ENCODE peak calls at places on chromosomes 5 and 9, in eight cellular contexts. P, J, K, F, X, T, Q and N are unnamed samples.

GRCh38 chr5:168291281-168291960 is at the start of gene WWC1:
- DNase-seq in T (peak; percentile 99), F (peak; percentile 77), K (peak; percentile 29), J (peak; percentile 96), P (no peak), X (peak; percentile 19), Q (peak; percentile 59), N (peak; percentile 88)

GRCh38 chr9:117938086-117938485 is 233.9 kb downstream of the TLR4 start:
- DNase-seq in F (no peak), X (no peak), T (no peak), Q (no peak), J (no peak), P (no peak), K (no peak), N (no peak)

GRCh38 chr5:36177715-36178556 is 26.0 kb downstream of the SKP2 start:
- DNase-seq in X (no peak), K (peak; percentile 75), J (no peak), T (no peak), P (no peak), Q (no peak), F (no peak), N (no peak)

GRCh38 chr9:122389799-122390481 is 19.1 kb downstream of the PTGS1 start:
- DNase-seq in Q (no peak), K (no peak), P (no peak), F (no peak), T (peak; percentile 37), X (no peak), J (peak; percentile 50), N (no peak)

GRCh38 chr9:135440620-135441019 is 39.0 kb upstream of the PPP1R26 start:
- DNase-seq in K (no peak), J (no peak), T (peak; percentile 25), X (no peak), P (no peak), Q (no peak), F (no peak), N (no peak)

GRCh38 chr9:132731230-132731629 is 61.0 kb downstream of the GTF3C4 start:
- DNase-seq in F (no peak), P (no peak), Q (no peak), K (no peak), X (no peak), T (no peak), J (no peak), N (no peak)

GRCh38 chr5:112957970-112958773 is 18.4 kb upstream of the DCP2 start:
- DNase-seq in J (no peak), K (peak; percentile 96), F (peak; percentile 38), X (no peak), Q (no peak), T (peak; percentile 61), P (peak; percentile 85), N (peak; percentile 43)

GRCh38 chr5:14880688-14881087 is 9.1 kb upstream of the ANKH start:
- DNase-seq in X (no peak), J (no peak), F (no peak), T (no peak), Q (no peak), K (peak; percentile 68), P (no peak), N (no peak)

GRCh38 chr5:124754206-124754927 is 7.9 kb upstream of the ZNF608 start:
- DNase-seq in J (no peak), Q (no peak), F (no peak), K (no peak), X (no peak), T (no peak), P (no peak), N (no peak)

GRCh38 chr9:89746385-89747116 is 141.7 kb downstream of the GADD45G start:
- DNase-seq in X (no peak), Q (no peak), F (no peak), P (no peak), K (no peak), J (no peak), T (no peak), N (no peak)

GRCh38 chr5:172593721-172594120 is 47.3 kb upstream of the NEURL1B start:
- DNase-seq in Q (no peak), T (no peak), P (no peak), J (peak; percentile 20), F (no peak), K (no peak), X (no peak), N (no peak)

GRCh38 chr5:113202904-113203716 is 226.5 kb downstream of the DCP2 start:
- DNase-seq in X (no peak), K (peak; percentile 80), T (peak; percentile 91), J (peak; percentile 91), Q (peak; percentile 53), P (no peak), F (no peak), N (no peak)

GRCh38 chr5:3200356-3200755 is 395.3 kb upstream of the IRX1 start:
- DNase-seq in F (no peak), Q (no peak), K (no peak), P (no peak), T (no peak), X (no peak), J (no peak), N (no peak)
- TF ChIP-seq CTCF in F (no peak), Q (no peak), K (no peak), P (no peak), T (no peak), X (no peak), J (no peak), N (no peak)

GRCh38 chr9:92435263-92435662 is 11.0 kb upstream of the OMD start:
- DNase-seq in Q (no peak), J (no peak), K (no peak), X (no peak), F (no peak), T (no peak), P (no peak), N (no peak)
- TF ChIP-seq CTCF in Q (no peak), J (no peak), K (no peak), X (no peak), F (no peak), T (no peak), P (no peak), N (no peak)

GRCh38 chr5:61330879-61331406 is 1.1 kb upstream of the ZSWIM6 start:
- DNase-seq in J (peak; percentile 83), K (peak; percentile 79), F (peak; percentile 46), T (peak; percentile 85), Q (peak; percentile 61), X (peak; percentile 70), P (no peak), N (peak; percentile 67)
- TF ChIP-seq CTCF in J (peak; percentile 56), K (peak; percentile 32), F (peak; percentile 50), T (no peak), Q (peak; percentile 60), X (peak; percentile 45), P (peak; percentile 60), N (peak; percentile 34)

DNA sequence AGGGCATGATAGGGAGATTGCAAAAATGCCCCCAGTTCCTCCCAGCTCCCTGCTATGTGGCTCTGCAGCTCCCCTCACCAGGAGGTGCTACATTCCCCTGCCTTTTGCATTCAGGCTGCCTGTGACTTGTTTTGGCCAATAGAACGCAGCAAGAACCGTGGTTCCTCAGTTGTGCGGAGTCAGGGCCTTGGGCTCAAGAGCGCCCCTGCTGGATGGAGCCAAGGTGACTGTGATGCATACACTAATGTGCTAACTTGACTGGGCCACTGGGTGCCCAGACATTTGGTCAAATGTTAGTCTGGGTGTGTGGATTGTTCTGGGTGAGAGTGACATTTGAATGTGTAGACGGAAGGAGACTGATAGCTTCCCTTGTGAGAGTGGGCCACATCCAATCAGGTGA is 123.3 kb upstream of the MVB12B start:
- DNase-seq in Q (no peak), F (no peak), K (no peak), X (no peak), J (peak; percentile 58), T (no peak), P (no peak), N (no peak)
- TF ChIP-seq CTCF in Q (no peak), F (no peak), K (peak; percentile 17), X (no peak), J (peak; percentile 44), T (no peak), P (no peak), N (no peak)

GRCh38 chr9:105760053-105760452 is 65.7 kb downstream of the TMEM38B start:
- DNase-seq in Q (no peak), J (no peak), T (no peak), X (no peak), P (no peak), K (peak; percentile 4), F (no peak), N (no peak)

GRCh38 chr9:105751761-105752160 is 57.4 kb downstream of the TMEM38B start:
- DNase-seq in F (no peak), P (no peak), Q (no peak), J (no peak), K (no peak), X (no peak), T (no peak), N (no peak)

DNA sequence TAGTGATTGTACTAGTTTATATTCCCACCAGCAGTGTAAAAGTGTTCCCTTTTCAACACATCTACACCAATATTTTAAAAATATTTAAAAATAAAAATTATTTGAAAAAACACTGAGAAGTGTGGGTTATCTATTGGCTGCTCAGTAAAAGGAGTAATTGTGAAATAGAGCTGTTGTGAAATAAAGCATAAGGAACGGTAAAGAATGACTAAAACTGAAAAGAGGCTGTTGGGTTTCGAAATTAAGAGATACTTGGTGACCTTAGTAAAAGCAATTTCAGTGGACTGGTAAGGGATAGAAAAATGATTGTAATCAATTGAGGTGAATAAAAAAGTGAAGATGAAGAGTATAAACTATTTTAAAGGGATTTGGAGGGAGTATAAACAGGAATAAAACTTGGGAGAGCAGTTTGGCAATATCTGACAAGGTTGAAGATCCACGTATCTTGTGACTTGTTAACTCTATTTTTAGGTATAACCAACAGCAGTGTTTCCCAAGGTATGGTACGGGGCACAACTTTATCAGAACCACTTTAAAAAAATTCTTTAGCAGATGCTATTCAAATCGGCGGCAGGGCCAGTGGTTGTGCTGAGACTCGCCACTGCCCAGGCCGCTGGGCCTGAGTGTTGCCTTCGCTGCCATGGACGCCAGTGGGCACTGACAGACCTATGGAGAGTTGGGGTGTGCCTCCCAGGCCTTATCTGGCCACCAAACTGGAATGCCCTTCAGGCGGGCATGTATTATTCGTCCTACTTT is 63.3 kb downstream of the TMEM38B start:
- DNase-seq in Q (no peak), K (peak; percentile 41), J (no peak), P (no peak), X (no peak), F (no peak), T (no peak), N (no peak)
- TF ChIP-seq CTCF in Q (no peak), K (no peak), J (no peak), P (no peak), X (no peak), F (no peak), T (no peak), N (no peak)

DNA sequence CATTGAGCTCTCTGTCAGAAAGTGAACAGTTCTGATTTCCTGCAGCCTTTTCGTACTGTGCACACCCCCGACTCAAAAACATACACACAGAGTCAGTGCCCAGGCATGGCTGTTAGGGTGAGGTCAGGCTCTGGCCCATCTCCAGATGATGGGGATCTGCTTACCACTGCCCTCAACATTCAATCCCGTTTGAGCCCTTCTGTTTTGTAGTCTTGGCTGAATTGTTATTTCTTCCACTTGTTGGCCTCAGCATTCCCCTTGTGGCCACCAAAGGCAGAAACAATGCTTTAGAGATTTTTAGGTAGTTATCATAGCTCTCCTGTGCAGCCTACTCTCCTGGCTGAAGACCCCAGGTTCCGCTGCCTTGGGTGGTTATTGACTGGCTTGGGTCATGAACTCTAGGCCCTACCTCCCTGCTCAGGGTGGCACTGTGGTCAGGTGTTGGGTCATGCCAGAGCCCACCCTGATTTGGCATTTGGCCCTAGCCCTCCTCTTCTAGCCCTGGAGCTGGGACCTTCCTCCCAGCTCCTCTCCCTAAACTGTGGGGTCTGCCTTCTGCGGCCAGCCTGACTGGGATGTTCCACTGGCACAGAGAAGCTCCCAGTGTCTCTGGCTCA is 7.8 kb upstream of the MYOZ3 start:
- DNase-seq in K (peak; percentile 59), F (no peak), Q (no peak), X (no peak), J (peak; percentile 46), T (no peak), P (no peak), N (no peak)
- TF ChIP-seq CTCF in K (peak; percentile 73), F (no peak), Q (no peak), X (no peak), J (peak; percentile 58), T (no peak), P (peak; percentile 14), N (no peak)